ENCODE peak calls at places on chromosomes 11 and 22, in four cellular contexts. P, K, T and V are unnamed samples.

GRCh38 chr11:61007383-61007970 is 36.0 kb downstream of the CD6 start:
- DNase-seq in P (no peak), K (no peak), T (peak; percentile 31), V (no peak)

GRCh38 chr11:132184079-132184478 is 813.7 kb downstream of the NTM start:
- DNase-seq in P (no peak), K (no peak), T (no peak), V (no peak)

GRCh38 chr11:30433831-30434230 is 110.9 kb downstream of the ARL14EP start:
- DNase-seq in P (no peak), K (no peak), T (no peak), V (no peak)

GRCh38 chr22:38136607-38137006 is 26.1 kb upstream of the BAIAP2L2 start:
- DNase-seq in P (no peak), K (no peak), T (no peak), V (no peak)

GRCh38 chr22:43570531-43571144 is 158.8 kb downstream of the MPPED1 start:
- DNase-seq in P (no peak), K (no peak), T (no peak), V (no peak)

GRCh38 chr11:57116654-57117053 is 65.1 kb upstream of the LRRC55 start:
- DNase-seq in P (peak; percentile 3), K (no peak), T (peak; percentile 63), V (no peak)

GRCh38 chr11:121249039-121249663 is 43.4 kb upstream of the SC5D start:
- DNase-seq in P (no peak), K (no peak), T (no peak), V (peak; percentile 23)

GRCh38 chr11:125358254-125358840 is 137.7 kb downstream of the FEZ1 start:
- DNase-seq in P (no peak), K (no peak), T (no peak), V (no peak)

GRCh38 chr22:45334068-45334467 is 24.3 kb downstream of the FAM118A start:
- DNase-seq in P (no peak), K (no peak), T (no peak), V (no peak)

GRCh38 chr11:11318961-11319360 is 34.1 kb downstream of the CSNK2A3 start:
- DNase-seq in P (no peak), K (no peak), T (no peak), V (no peak)

GRCh38 chr11:77345621-77346020 is 44.1 kb upstream of the GDPD4 start:
- DNase-seq in P (peak; percentile 86), K (no peak), T (no peak), V (no peak)

GRCh38 chr11:61513143-61513740 is 4.7 kb downstream of the LRRC10B start:
- DNase-seq in P (no peak), K (no peak), T (no peak), V (no peak)

GRCh38 chr22:37529652-37530345 is 10.6 kb upstream of the CARD10 start:
- DNase-seq in P (no peak), K (no peak), T (peak; percentile 91), V (no peak)

GRCh38 chr11:112694244-112694643 is 267.0 kb upstream of the NCAM1 start:
- DNase-seq in P (no peak), K (no peak), T (no peak), V (no peak)

GRCh38 chr22:37403267-37403960 is 23.9 kb downstream of the ELFN2 start:
- DNase-seq in P (no peak), K (no peak), T (no peak), V (no peak)

GRCh38 chr22:22210375-22210774 is 34.2 kb upstream of the VPREB1 start:
- DNase-seq in P (no peak), K (no peak), T (no peak), V (peak; percentile 52)

GRCh38 chr11:72724851-72725730 is 27.1 kb downstream of the ARAP1 start:
- DNase-seq in P (no peak), K (peak; percentile 58), T (peak; percentile 89), V (no peak)

GRCh38 chr11:123450593-123450992 is 20.5 kb downstream of the GRAMD1B start:
- DNase-seq in P (no peak), K (no peak), T (no peak), V (no peak)

GRCh38 chr22:19522190-19522880 is 1.9 kb downstream of the CLDN5 start:
- DNase-seq in P (no peak), K (no peak), T (no peak), V (no peak)

GRCh38 chr11:27230175-27230565 is 132.8 kb downstream of the CCDC34 start:
- DNase-seq in P (no peak), K (no peak), T (no peak), V (no peak)

GRCh38 chr11:113411536-113411935 is 24.0 kb downstream of the ANKK1 start:
- DNase-seq in P (no peak), K (no peak), T (no peak), V (no peak)

GRCh38 chr22:27370281-27370680 is 431.3 kb downstream of the MN1 start:
- DNase-seq in P (no peak), K (no peak), T (no peak), V (no peak)

GRCh38 chr11:61049854-61050253 is 52.4 kb upstream of the CD5 start:
- DNase-seq in P (no peak), K (no peak), T (no peak), V (no peak)

GRCh38 chr11:17894929-17895658 is 117.8 kb downstream of the SERGEF start:
- DNase-seq in P (no peak), K (no peak), T (no peak), V (no peak)

GRCh38 chr22:37502342-37503182 is 16.4 kb upstream of the MFNG start:
- DNase-seq in P (no peak), K (no peak), T (peak; percentile 95), V (no peak)

GRCh38 chr11:114066046-114066648 is 6.6 kb downstream of the ZBTB16 start:
- DNase-seq in P (no peak), K (no peak), T (no peak), V (no peak)

GRCh38 chr11:2260491-2261364 is 9.7 kb downstream of the ASCL2 start:
- DNase-seq in P (no peak), K (no peak), T (no peak), V (no peak)

GRCh38 chr11:27991731-27992130 is 116.2 kb downstream of the KIF18A start:
- DNase-seq in P (no peak), K (no peak), T (no peak), V (no peak)

GRCh38 chr11:121563900-121564822 is 111.4 kb upstream of the SORL1-AS1 start:
- DNase-seq in P (no peak), K (no peak), T (no peak), V (no peak)

GRCh38 chr11:120954381-120954780 is 69.5 kb upstream of the TBCEL start:
- DNase-seq in P (no peak), K (no peak), T (no peak), V (no peak)

GRCh38 chr11:119717839-119718534 is 11.0 kb downstream of the NECTIN1 start:
- DNase-seq in P (no peak), K (no peak), T (no peak), V (no peak)

GRCh38 chr22:50528682-50529415 is 963 bp downstream of the TYMP start:
- DNase-seq in P (no peak), K (no peak), T (peak; percentile 57), V (no peak)

GRCh38 chr11:129265125-129265788 is 73.1 kb upstream of the ARHGAP32 start:
- DNase-seq in P (no peak), K (no peak), T (no peak), V (no peak)

GRCh38 chr11:121112498-121113455 is 11.7 kb downstream of the TECTA start:
- DNase-seq in P (peak; percentile 31), K (peak; percentile 28), T (peak; percentile 66), V (no peak)

GRCh38 chr11:96188625-96189006 is 154.4 kb downstream of the MAML2 start:
- DNase-seq in P (no peak), K (no peak), T (no peak), V (no peak)
- H3K4me3 ChIP-seq in P (no peak overlapping the region), K (no peak overlapping the region), T (no peak overlapping the region), V (no peak overlapping the region)

DNA sequence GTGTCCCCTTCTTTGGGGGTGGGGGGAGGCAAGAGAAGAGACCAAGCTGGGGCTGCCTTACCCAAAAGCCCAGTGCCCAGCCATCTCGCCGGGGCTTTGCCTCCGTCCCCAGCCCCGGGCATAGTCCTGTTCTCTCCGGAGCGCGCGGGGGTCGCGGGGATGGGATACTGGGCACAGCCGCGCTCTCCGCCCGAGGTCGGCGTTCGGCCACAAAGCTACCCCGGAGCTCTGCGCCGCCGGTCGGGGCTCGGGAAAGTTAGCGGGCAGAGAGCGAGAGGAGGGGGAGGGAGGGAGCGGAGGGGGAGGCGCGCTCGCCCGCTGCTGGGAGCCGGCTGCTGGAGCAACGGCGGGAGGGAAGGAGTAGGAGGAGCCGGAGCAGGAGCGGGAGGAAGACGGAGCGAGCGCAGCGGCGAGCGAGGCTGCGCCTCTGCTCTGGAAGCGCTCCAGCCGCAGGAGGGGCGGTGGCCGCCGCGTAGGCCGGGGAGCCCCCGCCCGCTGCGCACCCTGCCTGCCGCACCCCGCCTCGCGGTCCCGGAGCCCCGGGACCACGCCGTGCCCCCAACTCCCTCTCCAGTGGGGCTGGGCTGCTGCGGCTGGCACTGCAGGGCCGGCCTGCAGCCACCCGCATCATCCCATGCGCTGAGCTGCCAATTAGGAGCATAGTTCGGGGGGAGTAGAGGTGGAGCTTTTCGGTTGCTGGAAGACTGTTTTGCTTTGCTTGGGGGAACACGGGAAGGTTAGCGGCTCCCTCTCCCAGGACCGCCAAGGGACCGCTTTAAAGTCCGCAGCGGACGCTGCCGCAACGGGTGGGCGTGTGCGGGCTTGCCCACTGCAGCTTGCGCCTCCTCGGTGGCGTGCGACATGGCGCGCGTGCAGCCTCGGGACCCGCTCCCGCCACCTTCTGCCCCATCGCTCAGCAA is at the start of gene SCN4B:
- DNase-seq in P (no peak), K (no peak), T (peak; percentile 49), V (no peak)
- TF ChIP-seq CTCF in P (no peak), K (no peak), T (no peak), V (no peak)

DNA sequence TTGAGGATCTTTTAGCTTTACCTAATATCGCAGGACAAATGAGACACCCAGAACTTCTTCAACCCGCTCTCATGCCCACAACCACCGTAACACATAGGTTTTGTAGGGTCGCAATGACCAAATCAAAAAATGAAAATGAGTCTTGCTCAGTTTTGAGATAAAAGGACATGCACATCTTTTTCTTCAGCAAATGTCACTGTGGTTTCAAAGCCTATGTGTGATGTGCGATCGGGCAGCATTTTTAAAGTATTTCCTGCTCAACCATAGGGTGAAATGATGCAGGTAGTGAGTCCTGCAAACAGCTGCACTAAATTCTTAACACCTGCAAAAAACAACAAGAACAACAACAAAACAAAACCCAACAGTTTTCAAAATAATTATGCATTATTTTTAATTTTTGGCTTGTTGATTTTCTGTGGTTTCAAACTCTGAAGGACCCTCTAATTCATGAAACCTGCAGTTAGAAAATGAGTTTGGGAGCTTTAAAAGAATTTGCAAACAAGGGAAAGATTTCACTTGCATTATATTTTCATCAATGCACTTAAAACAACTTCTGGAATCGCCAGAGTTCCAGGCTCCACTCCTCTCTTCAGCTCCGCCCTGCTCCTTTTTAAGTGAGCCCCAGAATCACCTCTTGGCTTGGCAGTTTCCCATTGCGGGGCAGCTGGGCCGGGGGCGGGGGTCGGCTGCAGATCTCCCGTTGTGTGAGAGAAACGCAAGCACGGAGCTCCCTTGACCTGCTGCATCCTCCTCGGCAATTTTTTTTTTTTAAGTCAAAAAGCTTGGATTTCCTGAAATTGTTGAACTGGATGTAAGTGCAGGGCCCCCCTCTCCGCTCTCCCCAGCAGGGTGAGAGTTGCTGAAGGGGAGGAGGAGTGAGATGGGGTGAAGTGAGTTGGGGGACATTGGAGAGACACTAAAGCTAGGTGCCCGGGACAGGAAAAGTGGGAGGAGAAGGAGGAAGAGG is 79.5 kb downstream of the PRR5L start:
- DNase-seq in P (no peak), K (no peak), T (peak; percentile 28), V (no peak)
- H3K4me3 ChIP-seq in P (peak overlapping the region; percentile 83), K (peak overlapping the region; percentile 40), T (no peak overlapping the region), V (peak overlapping the region; percentile 85)

DNA sequence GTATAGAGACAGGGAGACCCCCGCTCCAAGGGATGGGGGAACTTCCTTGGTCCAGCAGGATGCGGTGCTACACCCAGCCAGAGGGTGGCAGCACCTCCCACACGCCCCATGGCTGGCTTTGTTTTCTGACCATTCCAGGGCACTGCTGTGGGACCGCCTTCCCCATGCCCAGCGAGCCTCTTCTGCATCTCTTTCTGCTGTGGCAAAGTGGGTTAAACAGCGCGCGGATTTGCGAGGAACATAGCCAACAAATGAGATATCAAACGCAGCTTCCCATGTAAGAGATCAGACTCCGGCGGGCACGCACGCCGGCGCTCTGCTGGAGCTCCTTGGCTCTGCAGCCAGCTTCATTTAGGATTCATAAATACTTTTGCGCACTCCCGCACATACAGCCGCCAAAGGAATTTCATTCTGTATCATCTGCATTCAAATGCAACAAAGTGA is 485.8 kb upstream of the CADM1 start:
- DNase-seq in P (no peak), K (no peak), T (peak; percentile 32), V (no peak)
- TF ChIP-seq CTCF in P (peak; percentile 39), K (peak; percentile 47), T (peak; percentile 57), V (peak; percentile 61)